ENCODE peak calls at places on chromosomes 12 and 14, in five cellular contexts. P is A673, R is upper lobe of right lung, S is psoas muscle, A is hepatocyte. V is an unnamed sample.
A peak's percentile ranks its signal among the peaks of the same experiment; 100 is the strongest.

GRCh38 chr14:23399591-23399990 is 8.5 kb downstream of the MYH6 start:
- DNase-seq in S (peak; percentile 44), A (peak; percentile 32), P (no peak), R (no peak), V (no peak)

GRCh38 chr14:61145258-61145902 is 135.8 kb downstream of the TMEM30B start:
- DNase-seq in R (no peak), A (peak; percentile 42), P (peak; percentile 86), S (no peak), V (peak; percentile 81)

GRCh38 chr12:45381351-45381750 is 165.5 kb downstream of the ANO6 start:
- DNase-seq in S (no peak), R (no peak), A (no peak), P (no peak), V (no peak)

GRCh38 chr14:45716506-45716905 is 463.5 kb upstream of the MIS18BP1 start:
- DNase-seq in P (peak; percentile 76), R (no peak), A (peak; percentile 11), S (no peak), V (no peak)

GRCh38 chr12:62263956-62264355 is 3.8 kb downstream of the USP15 start:
- DNase-seq in R (no peak), A (no peak), S (no peak), P (no peak), V (no peak)

GRCh38 chr14:86464386-86464785 is 934.4 kb downstream of the FLRT2 start:
- DNase-seq in R (no peak), A (no peak), P (no peak), S (no peak), V (no peak)

GRCh38 chr12:66004922-66005703 is 125.4 kb downstream of the LLPH start:
- DNase-seq in P (no peak), S (no peak), A (no peak), R (no peak), V (no peak)

GRCh38 chr14:59564356-59564755 is 12.3 kb downstream of the CCDC175 start:
- DNase-seq in R (no peak), P (peak; percentile 53), S (no peak), A (no peak), V (no peak)

GRCh38 chr14:98182385-98183055 is 1089.5 kb downstream of the BCL11B start:
- DNase-seq in P (no peak), S (no peak), R (no peak), A (peak; percentile 44), V (peak; percentile 16)

GRCh38 chr12:68240079-68240478 is 13.3 kb downstream of the IL22 start:
- DNase-seq in R (no peak), S (no peak), A (peak; percentile 65), P (peak; percentile 4), V (peak; percentile 90)

GRCh38 chr14:56482306-56482705 is 97.3 kb upstream of the TMEM260 start:
- DNase-seq in A (peak; percentile 22), S (no peak), R (no peak), P (peak; percentile 53), V (peak; percentile 19)

GRCh38 chr12:95601091-95601490 is 49.8 kb upstream of the USP44 start:
- DNase-seq in R (no peak), A (no peak), P (no peak), S (no peak), V (no peak)

GRCh38 chr12:91973813-91974212 is 171.8 kb downstream of the BTG1 start:
- DNase-seq in A (no peak), S (no peak), P (no peak), R (no peak), V (no peak)

GRCh38 chr14:26138764-26139445 is 458.9 kb downstream of the NOVA1 start:
- DNase-seq in R (no peak), P (peak; percentile 77), A (peak; percentile 16), S (no peak), V (peak; percentile 6)

GRCh38 chr14:67837011-67837624 is 17.5 kb downstream of the RAD51B start:
- DNase-seq in P (peak; percentile 78), R (no peak), S (no peak), A (peak; percentile 85), V (peak; percentile 87)

GRCh38 chr12:21223930-21224329 is 92.9 kb downstream of the SLCO1B1 start:
- DNase-seq in R (no peak), S (no peak), A (no peak), P (no peak), V (no peak)

GRCh38 chr14:85296466-85297210 is 233.3 kb upstream of the FLRT2 start:
- DNase-seq in A (peak; percentile 68), S (no peak), R (no peak), P (no peak), V (peak; percentile 70)

GRCh38 chr14:23639891-23640523 is 3.8 kb downstream of the DHRS2 start:
- DNase-seq in P (no peak), A (no peak), R (no peak), S (no peak), V (no peak)

GRCh38 chr12:132506730-132507538 is 17.0 kb downstream of the FBRSL1 start:
- DNase-seq in A (peak; percentile 68), P (peak; percentile 98), R (peak; percentile 87), S (peak; percentile 94), V (peak; percentile 71)

GRCh38 chr14:95059126-95059525 is 98.2 kb downstream of the DICER1 start:
- DNase-seq in A (no peak), P (no peak), S (no peak), R (peak; percentile 2), V (no peak)

GRCh38 chr12:110104188-110104969 is 19.8 kb upstream of the IFT81 start:
- DNase-seq in P (peak; percentile 19), S (no peak), R (no peak), A (peak; percentile 50), V (no peak)

GRCh38 chr12:101051901-101052550 is 158.0 kb downstream of the SLC5A8 start:
- DNase-seq in P (peak; percentile 35), A (peak; percentile 93), S (no peak), R (no peak), V (peak; percentile 16)

GRCh38 chr12:132474237-132474741 is 15.7 kb upstream of the FBRSL1 start:
- DNase-seq in A (no peak), R (no peak), S (peak; percentile 56), P (no peak), V (no peak)

GRCh38 chr12:6786416-6787094 is 2.8 kb upstream of the CD4 start:
- DNase-seq in P (no peak), A (no peak), R (no peak), S (no peak), V (no peak)

GRCh38 chr12:6788972-6789905 is at the start of gene CD4:
- DNase-seq in P (no peak), R (peak; percentile 78), A (no peak), S (peak; percentile 77), V (no peak)

GRCh38 chr12:6790496-6791150 is 1.3 kb downstream of the CD4 start:
- DNase-seq in A (no peak), S (no peak), P (no peak), R (no peak), V (no peak)

GRCh38 chr12:6784292-6784691 is 5.0 kb upstream of the CD4 start:
- DNase-seq in S (no peak), A (no peak), P (no peak), R (no peak), V (no peak)

GRCh38 chr12:6787309-6787708 is 2.0 kb upstream of the CD4 start:
- DNase-seq in S (no peak), R (no peak), P (no peak), A (no peak), V (no peak)
- H3K27ac ChIP-seq in S (no peak overlapping the region), R (no peak overlapping the region), P (no peak overlapping the region), A (no peak overlapping the region), V (no peak overlapping the region)

DNA sequence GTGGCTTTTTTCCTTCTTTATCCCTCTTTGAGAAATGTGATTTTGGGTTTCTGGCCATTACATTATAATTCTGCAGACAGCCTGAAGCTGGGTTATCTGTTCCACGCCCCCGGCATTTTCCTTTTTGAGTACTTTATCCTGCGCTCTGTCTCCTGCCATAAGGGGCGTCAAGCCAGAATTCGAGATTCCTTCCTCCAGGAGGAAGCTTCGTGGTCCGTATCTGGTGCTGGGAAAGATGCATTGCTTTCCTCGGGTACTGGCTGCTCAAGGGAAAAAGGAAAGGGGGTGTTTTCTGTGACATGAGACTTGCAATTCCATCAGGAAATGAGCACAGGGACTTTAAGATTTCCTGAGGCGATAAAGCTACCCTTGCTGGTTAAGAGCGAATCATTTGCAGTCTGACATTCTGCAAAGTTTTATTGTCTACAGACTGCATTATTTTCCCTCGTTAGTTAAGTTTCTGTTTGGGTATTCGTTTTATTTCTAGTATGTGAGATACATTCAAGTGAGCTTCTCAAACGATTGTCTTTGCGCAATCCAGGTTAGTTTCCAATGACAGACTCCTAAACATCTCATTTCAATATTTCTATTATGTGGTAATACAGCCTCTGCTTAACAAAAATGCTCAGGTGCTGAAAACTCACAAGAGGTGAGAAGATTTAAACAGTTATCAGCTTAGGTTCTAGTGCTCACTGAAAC is 706 bp downstream of the AKAP5 start:
- DNase-seq in A (peak; percentile 67), R (no peak), S (no peak), P (peak; percentile 73), V (peak; percentile 45)
- TF ChIP-seq CTCF in A (peak; percentile 30), R (peak; percentile 16), S (no peak), P (no peak), V (peak; percentile 62)

GRCh38 chr14:74346341-74346740 is 1.9 kb upstream of the VRTN start:
- DNase-seq in A (no peak), P (no peak), S (no peak), R (peak; percentile 13), V (no peak)

GRCh38 chr14:74348735-74349463 is 628 bp downstream of the VRTN start:
- DNase-seq in P (no peak), A (no peak), R (peak; percentile 54), S (no peak), V (no peak)

GRCh38 chr14:74348241-74348734 is at the start of gene VRTN:
- DNase-seq in S (no peak), A (no peak), P (no peak), R (no peak), V (no peak)

GRCh38 chr14:74347795-74348100 is 523 bp upstream of the VRTN start:
- DNase-seq in S (no peak), P (no peak), A (no peak), R (peak; percentile 25), V (no peak)

DNA sequence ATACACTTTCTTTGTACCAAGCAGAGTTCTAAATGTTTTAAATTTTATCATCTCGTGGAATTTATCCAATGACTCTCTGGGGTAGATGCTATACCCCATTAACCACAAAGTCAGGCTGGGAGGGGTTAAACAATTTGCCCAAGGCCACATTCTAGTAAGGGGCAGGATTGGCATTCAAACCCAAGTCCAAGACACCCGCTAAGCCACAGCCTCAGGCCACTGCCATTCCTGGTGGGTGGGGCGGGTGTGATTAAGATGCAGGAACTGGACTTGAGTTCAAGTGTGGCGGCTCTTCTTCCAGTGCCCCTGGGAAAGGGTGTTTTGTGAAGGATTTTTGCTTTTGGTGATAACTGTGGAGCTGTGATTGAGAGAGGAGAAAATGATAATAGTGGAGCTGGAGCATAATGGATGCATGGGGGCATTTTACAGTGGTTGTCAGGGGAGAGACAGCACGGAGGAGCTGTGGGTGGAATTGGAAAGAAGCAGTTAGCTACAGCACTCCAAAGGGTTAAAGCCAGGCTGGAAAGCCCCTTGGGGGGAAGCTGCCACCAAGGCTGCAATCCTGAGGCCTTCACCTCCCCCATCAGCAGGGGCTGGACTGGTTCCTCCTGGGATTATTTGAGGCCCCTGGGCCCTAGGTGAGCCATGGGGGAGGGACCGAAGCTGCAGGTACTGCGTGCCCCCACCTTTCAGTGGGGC is 1.0 kb upstream of the VRTN start:
- DNase-seq in R (peak; percentile 16), P (no peak), A (no peak), S (no peak), V (no peak)
- H3K27me3 ChIP-seq in R (peaks cover 2% of the 10 kb centered on the region), P (no peaks in the 10 kb centered on the region), A (peaks cover 3% of the 10 kb centered on the region), S (peaks cover 19% of the 10 kb centered on the region), V (peaks cover 23% of the 10 kb centered on the region)

GRCh38 chr14:20757963-20758362 is 10.2 kb upstream of the EDDM3B start:
- DNase-seq in R (no peak), P (peak; percentile 18), A (peak; percentile 26), S (no peak), V (no peak)

GRCh38 chr14:20755037-20755436 is 9.3 kb downstream of the EDDM3A start:
- DNase-seq in S (no peak), R (no peak), P (no peak), A (no peak), V (no peak)

GRCh38 chr14:20760950-20761349 is 7.3 kb upstream of the EDDM3B start:
- DNase-seq in A (no peak), P (no peak), S (no peak), R (no peak), V (no peak)
- H3K27ac ChIP-seq in A (no peak overlapping the region), P (no peak overlapping the region), S (no peak overlapping the region), R (no peak overlapping the region), V (no peak overlapping the region)